ENCODE peak calls at places on chromosomes 12 and 14, in four cellular contexts. T is IMR-90, J is H1, K is H9. B is an unnamed sample.
A peak's percentile ranks its signal among the peaks of the same experiment; 100 is the strongest.

GRCh38 chr14:94269156-94269555 is 23.9 kb downstream of the SERPINA10 start:
- DNase-seq in T (no peak), J (no peak), K (no peak), B (peak; percentile 1)

GRCh38 chr14:97584528-97584927 is 787.3 kb downstream of the VRK1 start:
- DNase-seq in K (peak; percentile 50), T (no peak), J (no peak), B (peak; percentile 62)

GRCh38 chr12:54858562-54858961 is 4.2 kb downstream of the MUCL1 start:
- DNase-seq in K (no peak), J (no peak), T (no peak), B (no peak)

GRCh38 chr12:25883026-25883928 is 75.2 kb upstream of the RASSF8 start:
- DNase-seq in J (no peak), T (no peak), K (no peak), B (peak; percentile 60)

GRCh38 chr14:92599786-92600185 is 86.2 kb downstream of the RIN3 start:
- DNase-seq in T (peak; percentile 10), J (no peak), K (no peak), B (no peak)

GRCh38 chr14:64117671-64118402 is 176.3 kb downstream of the ESR2 start:
- DNase-seq in T (peak; percentile 28), K (no peak), J (no peak), B (no peak)

GRCh38 chr12:52010692-52011601 is 4.2 kb downstream of the TAMALIN start:
- DNase-seq in K (no peak), J (no peak), T (no peak), B (no peak)

GRCh38 chr12:69873429-69873828 is 48.4 kb downstream of the MYRFL start:
- DNase-seq in K (no peak), T (no peak), J (no peak), B (no peak)

GRCh38 chr12:44053550-44054243 is 217.8 kb downstream of the TMEM117 start:
- DNase-seq in T (peak; percentile 40), K (no peak), J (no peak), B (no peak)

GRCh38 chr12:116614194-116614885 is 55.2 kb downstream of the MAP1LC3B2 start:
- DNase-seq in T (peak; percentile 32), K (no peak), J (no peak), B (no peak)

GRCh38 chr12:60874091-60874490 is 1278.3 kb downstream of the SLC16A7 start:
- DNase-seq in T (no peak), K (no peak), J (no peak), B (no peak)

GRCh38 chr14:64864258-64864657 is 15.4 kb downstream of the SPTB start:
- DNase-seq in K (no peak), T (no peak), J (no peak), B (no peak)

GRCh38 chr12:76768566-76768965 is 4.7 kb downstream of the ZDHHC17 start:
- DNase-seq in T (peak; percentile 49), J (no peak), K (no peak), B (no peak)

GRCh38 chr14:54568821-54569591 is 2.1 kb downstream of the SAMD4A start:
- DNase-seq in K (no peak), T (peak; percentile 59), J (no peak), B (no peak)

GRCh38 chr14:85195872-85196477 is 334.0 kb upstream of the FLRT2 start:
- DNase-seq in J (no peak), K (no peak), T (peak; percentile 11), B (peak; percentile 16)

GRCh38 chr12:116352315-116352835 is 74.9 kb upstream of the MED13L start:
- DNase-seq in J (no peak), T (no peak), K (no peak), B (no peak)

GRCh38 chr12:127822743-127823433 is 444.1 kb upstream of the TMEM132C start:
- DNase-seq in T (no peak), K (no peak), J (no peak), B (no peak)

GRCh38 chr12:65663097-65663496 is 161.2 kb upstream of the HMGA2 start:
- DNase-seq in T (no peak), K (no peak), J (no peak), B (no peak)

GRCh38 chr14:105844047-105844630 is 317.8 kb downstream of the TMEM121 start:
- DNase-seq in J (no peak), K (peak; percentile 8), T (no peak), B (no peak)

GRCh38 chr12:6903712-6904111 is 910 bp upstream of the LRRC23 start:
- DNase-seq in T (no peak), K (no peak), J (no peak), B (no peak)

GRCh38 chr14:93954900-93955891 is 21.2 kb downstream of the ASB2 start:
- DNase-seq in J (no peak), K (no peak), T (no peak), B (no peak)

GRCh38 chr12:104576980-104577925 is 120.5 kb downstream of the CHST11 start:
- DNase-seq in K (no peak), T (peak; percentile 79), J (no peak), B (no peak)

GRCh38 chr12:34399631-34400422 is 377.5 kb downstream of the ALG10 start:
- DNase-seq in T (no peak), K (peak; percentile 9), J (no peak), B (no peak)

GRCh38 chr12:6434205-6435180 is 10.3 kb upstream of the CD27 start:
- DNase-seq in K (no peak), T (no peak), J (no peak), B (no peak)

GRCh38 chr12:129215436-129216025 is 362.3 kb downstream of the GLT1D1 start:
- DNase-seq in T (no peak), J (no peak), K (no peak), B (no peak)

GRCh38 chr12:15638231-15638630 is 151.0 kb downstream of the EPS8 start:
- DNase-seq in K (no peak), J (no peak), T (no peak), B (no peak)

GRCh38 chr12:57755454-57756372 is 810 bp downstream of the MARCHF9 start:
- DNase-seq in J (no peak), K (no peak), T (no peak), B (no peak)

GRCh38 chr14:65210827-65211192 is 108.5 kb upstream of the MAX start:
- DNase-seq in T (no peak), J (no peak), K (no peak), B (no peak)

GRCh38 chr14:68546839-68547238 is 246.0 kb downstream of the ZFP36L1 start:
- DNase-seq in K (no peak), J (no peak), T (peak; percentile 88), B (no peak)

GRCh38 chr14:106831322-106831720 is 1304.9 kb downstream of the TMEM121 start:
- DNase-seq in J (no peak), K (no peak), T (no peak), B (peak; percentile 22)

GRCh38 chr12:5184159-5184558 is 140.5 kb downstream of the KCNA5 start:
- DNase-seq in K (no peak), T (peak; percentile 57), J (no peak), B (peak; percentile 44)

GRCh38 chr12:116901612-116902011 is 9.1 kb upstream of the FBXW8 start:
- DNase-seq in J (no peak), T (no peak), K (no peak), B (no peak)

GRCh38 chr12:14252697-14253096 is 112.8 kb upstream of the ATF7IP start:
- DNase-seq in K (no peak), J (no peak), T (no peak), B (no peak)

GRCh38 chr14:77707355-77707723 is 484 bp downstream of the ALKBH1 start:
- DNase-seq in K (no peak), J (no peak), T (peak; percentile 63), B (peak; percentile 51)

GRCh38 chr14:87264796-87265195 is 728.2 kb downstream of the GALC start:
- DNase-seq in J (no peak), T (no peak), K (no peak), B (no peak)

GRCh38 chr12:25875661-25876060 is 82.8 kb upstream of the RASSF8 start:
- DNase-seq in T (no peak), J (no peak), K (no peak), B (peak; percentile 67)

GRCh38 chr12:85468356-85469157 is 188.5 kb downstream of the ALX1 start:
- DNase-seq in T (peak; percentile 68), J (no peak), K (peak; percentile 62), B (peak; percentile 94)

GRCh38 chr12:57549909-57550627 is at the start of gene KIF5A:
- DNase-seq in T (no peak), J (no peak), K (peak; percentile 86), B (peak; percentile 48)

GRCh38 chr14:101927859-101928258 is 36.5 kb upstream of the DYNC1H1 start:
- DNase-seq in J (no peak), T (peak; percentile 98), K (no peak), B (no peak)

GRCh38 chr14:101929096-101929495 is 35.3 kb upstream of the DYNC1H1 start:
- DNase-seq in J (no peak), T (no peak), K (no peak), B (no peak)

GRCh38 chr14:101928415-101928841 is 35.9 kb upstream of the DYNC1H1 start:
- DNase-seq in K (no peak), T (no peak), J (no peak), B (no peak)

GRCh38 chr14:101932668-101933067 is 31.7 kb upstream of the DYNC1H1 start:
- DNase-seq in J (no peak), T (peak; percentile 28), K (no peak), B (no peak)

GRCh38 chr14:101929946-101930345 is 34.4 kb upstream of the DYNC1H1 start:
- DNase-seq in J (no peak), T (no peak), K (no peak), B (no peak)
- H2AK5ac ChIP-seq in J (no peak overlapping the region), T (no peak overlapping the region), K (no peak overlapping the region), B (no peak overlapping the region)

DNA sequence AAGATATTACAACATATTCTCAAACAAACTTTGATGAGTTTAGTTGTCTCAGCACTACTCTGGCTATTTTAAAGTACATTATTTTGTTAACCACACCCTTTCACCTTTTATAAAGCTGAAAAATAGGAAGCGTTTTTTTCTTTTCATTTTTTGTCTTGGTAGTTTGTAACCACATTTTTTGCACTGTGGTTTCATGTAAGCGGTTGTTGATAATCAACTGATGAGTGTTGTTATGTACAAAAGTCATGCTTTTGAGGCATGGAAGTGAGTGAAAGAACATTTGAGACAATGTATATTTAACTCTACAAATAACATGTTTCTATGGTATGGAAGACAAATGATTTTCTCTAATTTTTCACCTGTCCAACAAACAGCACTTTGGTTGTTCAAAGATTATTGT is 52.1 kb upstream of the ATP2B1 start:
- DNase-seq in J (no peak), T (no peak), K (no peak), B (no peak)
- H4K8ac ChIP-seq in J (no peak overlapping the region), T (no peak overlapping the region), K (no peak overlapping the region), B (no peak overlapping the region)

DNA sequence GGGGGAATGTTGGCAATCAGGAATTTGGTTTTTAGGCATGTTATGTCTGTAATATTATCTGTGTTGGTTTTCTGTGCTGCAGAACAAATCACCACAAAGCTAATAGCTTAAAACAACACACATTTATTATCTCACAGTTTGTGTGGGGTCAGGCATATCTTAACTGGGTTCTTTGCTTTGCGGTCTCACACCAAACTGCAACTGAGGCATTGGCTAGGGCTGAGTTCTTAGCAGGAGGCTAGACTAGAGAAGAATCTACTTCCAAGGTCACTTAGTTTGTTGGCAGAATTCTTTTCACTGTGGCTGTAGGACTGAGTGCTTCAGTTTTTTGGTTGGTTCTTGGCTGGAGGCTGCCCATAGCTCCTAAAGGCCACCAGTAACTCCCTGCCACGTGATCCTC is 21.5 kb downstream of the ATF1 start:
- DNase-seq in J (no peak), K (no peak), T (no peak), B (no peak)
- H2AK5ac ChIP-seq in J (no peak overlapping the region), K (no peak overlapping the region), T (peak overlapping the region; percentile 78), B (no peak overlapping the region)

GRCh38 chr14:61477845-61478438 is 156.6 kb downstream of the PRKCH start:
- DNase-seq in J (no peak), T (peak; percentile 60), K (no peak), B (no peak)
- H4K8ac ChIP-seq in J (no peak overlapping the region), T (peak overlapping the region; percentile 97), K (no peak overlapping the region), B (no peak overlapping the region)